ENCODE peak calls at places on chromosomes 13 and 19, in six cellular contexts. J is transverse colon, C is uterus, P is H1, U is tibial nerve, H is Peyer's patch. O is an unnamed sample.
A peak's percentile ranks its signal among the peaks of the same experiment; 100 is the strongest.

GRCh38 chr13:75762066-75762937 is 126.2 kb downstream of the LMO7 start:
- DNase-seq in J (no peak), C (no peak), P (no peak), U (no peak), H (peak; percentile 21), O (no peak)

GRCh38 chr13:24251525-24251924 is 57.9 kb upstream of the C1QTNF9 start:
- DNase-seq in J (peak; percentile 37), C (no peak), P (no peak), U (no peak), H (peak; percentile 69), O (no peak)

GRCh38 chr19:40717325-40717879 is 490 bp downstream of the ITPKC start:
- DNase-seq in J (no peak), C (peak; percentile 54), P (no peak), U (peak; percentile 22), H (no peak), O (peak; percentile 53)

GRCh38 chr13:48404952-48405351 is 8.0 kb downstream of the LPAR6 start:
- DNase-seq in J (no peak), C (no peak), P (no peak), U (no peak), H (no peak), O (no peak)

GRCh38 chr19:19460761-19461265 is 54.5 kb downstream of the TSSK6 start:
- DNase-seq in J (peak; percentile 52), C (no peak), P (no peak), U (peak; percentile 56), H (peak; percentile 55), O (peak; percentile 37)

GRCh38 chr13:27371932-27372331 is 52.5 kb upstream of the GTF3A start:
- DNase-seq in J (no peak), C (no peak), P (no peak), U (no peak), H (no peak), O (no peak)

GRCh38 chr13:46665243-46665629 is 112.3 kb downstream of the LRCH1 start:
- DNase-seq in J (no peak), C (no peak), P (no peak), U (no peak), H (no peak), O (no peak)

GRCh38 chr19:34601071-34601470 is 75.9 kb downstream of the SCGB2B2 start:
- DNase-seq in J (no peak), C (no peak), P (no peak), U (no peak), H (no peak), O (no peak)

GRCh38 chr13:39656325-39656677 is 839 bp downstream of the COG6 start:
- DNase-seq in J (no peak), C (no peak), P (no peak), U (no peak), H (no peak), O (no peak)

GRCh38 chr13:40390290-40391008 is 276.0 kb downstream of the FOXO1 start:
- DNase-seq in J (no peak), C (no peak), P (no peak), U (no peak), H (no peak), O (no peak)

GRCh38 chr19:36245210-36246005 is 30.5 kb downstream of the ZNF146 start:
- DNase-seq in J (no peak), C (no peak), P (peak; percentile 46), U (no peak), H (no peak), O (no peak)

GRCh38 chr13:21014666-21015170 is 46.7 kb downstream of the LATS2 start:
- DNase-seq in J (no peak), C (no peak), P (no peak), U (no peak), H (no peak), O (peak; percentile 76)

GRCh38 chr19:43807651-43808050 is 5.4 kb upstream of the LYPD5 start:
- DNase-seq in J (no peak), C (no peak), P (no peak), U (no peak), H (no peak), O (peak; percentile 23)

GRCh38 chr13:98823442-98823841 is 71.0 kb upstream of the SLC15A1 start:
- DNase-seq in J (no peak), C (no peak), P (no peak), U (no peak), H (no peak), O (no peak)

GRCh38 chr13:102591988-102592781 is 4.6 kb upstream of the TPP2 start:
- DNase-seq in J (peak; percentile 80), C (peak; percentile 79), P (peak; percentile 50), U (peak; percentile 85), H (peak; percentile 86), O (peak; percentile 74)

GRCh38 chr19:35665604-35666003 is 713 bp upstream of the UPK1A start:
- DNase-seq in J (no peak), C (no peak), P (no peak), U (no peak), H (no peak), O (no peak)

GRCh38 chr19:17282488-17283256 is 971 bp downstream of the ANKLE1 start:
- DNase-seq in J (peak; percentile 91), C (peak; percentile 73), P (no peak), U (peak; percentile 76), H (peak; percentile 82), O (peak; percentile 79)

GRCh38 chr13:45368571-45368970 is 27.6 kb upstream of the TPT1 start:
- DNase-seq in J (no peak), C (no peak), P (no peak), U (no peak), H (no peak), O (no peak)

GRCh38 chr19:31139871-31140505 is 209.2 kb downstream of the TSHZ3 start:
- DNase-seq in J (no peak), C (no peak), P (no peak), U (no peak), H (no peak), O (no peak)

GRCh38 chr19:4278926-4279529 is at the start of gene SHD:
- DNase-seq in J (no peak), C (no peak), P (no peak), U (no peak), H (no peak), O (no peak)

GRCh38 chr19:17266975-17267788 is at the start of gene BABAM1:
- DNase-seq in J (peak; percentile 97), C (peak; percentile 98), P (peak; percentile 96), U (peak; percentile 96), H (peak; percentile 97), O (peak; percentile 99)

GRCh38 chr13:29594310-29594709 is 1.2 kb downstream of the SLC7A1 start:
- DNase-seq in J (peak; percentile 60), C (peak; percentile 52), P (no peak), U (peak; percentile 38), H (peak; percentile 34), O (peak; percentile 28)

GRCh38 chr19:16400911-16401675 is 70.7 kb downstream of the EPS15L1 start:
- DNase-seq in J (no peak), C (peak; percentile 79), P (no peak), U (no peak), H (no peak), O (no peak)

GRCh38 chr19:45472557-45473365 is 5.0 kb downstream of the FOSB start:
- DNase-seq in J (no peak), C (no peak), P (no peak), U (no peak), H (no peak), O (no peak)

GRCh38 chr19:13691569-13691968 is 72.8 kb upstream of the MRI1 start:
- DNase-seq in J (no peak), C (no peak), P (no peak), U (no peak), H (no peak), O (no peak)

GRCh38 chr19:9061879-9062278 is 25.0 kb upstream of the OR1M1 start:
- DNase-seq in J (no peak), C (peak; percentile 23), P (no peak), U (no peak), H (no peak), O (no peak)

GRCh38 chr19:30001794-30002193 is 59.8 kb downstream of the URI1 start:
- DNase-seq in J (no peak), C (no peak), P (no peak), U (no peak), H (no peak), O (no peak)

GRCh38 chr19:1082165-1082927 is 12.8 kb downstream of the POLR2E start:
- DNase-seq in J (peak; percentile 96), C (no peak), P (peak; percentile 95), U (no peak), H (peak; percentile 84), O (peak; percentile 89)

GRCh38 chr19:11551603-11552235 is 7.3 kb downstream of the ELOF1 start:
- DNase-seq in J (peak; percentile 26), C (peak; percentile 79), P (no peak), U (no peak), H (no peak), O (no peak)

DNA sequence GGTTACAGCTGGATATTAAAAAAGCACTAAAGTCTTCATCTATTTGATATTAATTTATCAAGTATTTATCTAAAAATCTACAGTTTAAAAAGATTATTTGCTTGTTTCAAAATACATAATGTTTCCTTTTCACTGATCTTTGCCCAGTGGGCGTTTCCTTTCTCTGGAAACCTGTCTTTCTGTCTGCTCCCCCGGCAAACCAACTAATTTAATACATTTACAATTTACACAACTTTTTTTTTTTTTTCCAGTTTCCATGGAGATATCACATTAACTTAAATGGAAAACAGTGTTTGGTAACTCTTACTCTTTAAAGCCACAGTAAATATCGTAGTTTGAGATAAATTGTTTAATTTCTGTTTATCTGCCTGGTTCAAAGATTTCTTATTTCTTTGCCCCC is 5.3 kb downstream of the GPC6 start:
- DNase-seq in J (no peak), C (no peak), P (no peak), U (no peak), H (no peak), O (no peak)
- H3K4me1 ChIP-seq in J (peaks cover 13% of the 10 kb centered on the region), C (no peaks in the 10 kb centered on the region), P (peaks cover 3% of the 10 kb centered on the region), U (peaks cover 31% of the 10 kb centered on the region), H (no peaks in the 10 kb centered on the region), O (peaks cover 13% of the 10 kb centered on the region)

GRCh38 chr19:5719961-5720790 is at the start of the genes CATSPERD and LONP1:
- DNase-seq in J (peak; percentile 98), C (peak; percentile 97), P (peak; percentile 95), U (peak; percentile 95), H (peak; percentile 97), O (peak; percentile 98)
- TF ChIP-seq POLR2A in J (peak; percentile 75), C (peak; percentile 6), P (peak; percentile 91), U (peak; percentile 67), H (peak; percentile 49), O (peak; percentile 98)

GRCh38 chr19:48722196-48722708 is 2.7 kb upstream of the MAMSTR start:
- DNase-seq in J (no peak), C (no peak), P (no peak), U (no peak), H (no peak), O (no peak)

GRCh38 chr19:48718711-48719231 is 754 bp downstream of the MAMSTR start:
- DNase-seq in J (no peak), C (no peak), P (no peak), U (no peak), H (no peak), O (peak; percentile 58)

GRCh38 chr19:48719263-48720171 is at the start of gene MAMSTR:
- DNase-seq in J (no peak), C (peak; percentile 43), P (no peak), U (no peak), H (no peak), O (peak; percentile 78)

GRCh38 chr19:48720251-48720612 is 707 bp upstream of the MAMSTR start:
- DNase-seq in J (no peak), C (no peak), P (no peak), U (no peak), H (no peak), O (peak; percentile 78)

GRCh38 chr19:48720613-48721296 is 1.2 kb upstream of the MAMSTR start:
- DNase-seq in J (peak; percentile 99), C (peak; percentile 100), P (peak; percentile 93), U (peak; percentile 99), H (peak; percentile 98), O (peak; percentile 100)
- H3K4me1 ChIP-seq in J (peaks cover 18% of the 10 kb centered on the region), C (no peaks in the 10 kb centered on the region), P (peaks cover 5% of the 10 kb centered on the region), U (peaks cover 75% of the 10 kb centered on the region), H (peaks cover 5% of the 10 kb centered on the region), O (peaks cover 31% of the 10 kb centered on the region)

GRCh38 chr13:19958119-19959111 is at the start of gene ZMYM2:
- DNase-seq in J (peak; percentile 99), C (peak; percentile 98), P (peak; percentile 92), U (peak; percentile 94), H (peak; percentile 96), O (peak; percentile 98)
- TF ChIP-seq POLR2A in J (peak; percentile 86), C (peak; percentile 39), P (peak; percentile 38), U (peak; percentile 66), H (peak; percentile 73), O (peak; percentile 89)

O was measured in adrenal gland.